ENCODE peak calls at places on chromosomes 7 and 10, in six cellular contexts. J is activated B cell treated with CpG ODN at 0.5 μM for 24 hours, P is kidney, I is RWPE1, E is breast epithelium, F is fibroblast of lung. U is an unnamed sample.
A peak's percentile ranks its signal among the peaks of the same experiment; 100 is the strongest.

GRCh38 chr7:101474178-101474577 is 111.5 kb downstream of the COL26A1 start:
- DNase-seq in J (no peak), P (no peak), I (no peak), E (no peak), F (no peak), U (no peak)

GRCh38 chr7:40847921-40848320 is 713.1 kb downstream of the SUGCT start:
- DNase-seq in J (no peak), P (no peak), I (no peak), E (no peak), F (no peak), U (no peak)

GRCh38 chr7:129925416-129926002 is 27.3 kb downstream of the UBE2H start:
- DNase-seq in J (no peak), P (no peak), I (no peak), E (no peak), F (no peak), U (no peak)

GRCh38 chr10:131453772-131454634 is 142.5 kb upstream of the TCERG1L start:
- DNase-seq in J (no peak), P (peak; percentile 87), I (peak; percentile 41), E (no peak), F (peak; percentile 2), U (no peak)

GRCh38 chr7:124996778-124997177 is 67.2 kb upstream of the POT1 start:
- DNase-seq in J (no peak), P (no peak), I (no peak), E (no peak), F (peak; percentile 33), U (no peak)

GRCh38 chr10:133338080-133339071 is 1.7 kb upstream of the CALY start:
- DNase-seq in J (no peak), P (no peak), I (no peak), E (no peak), F (no peak), U (no peak)

GRCh38 chr10:122911889-122912484 is 1.6 kb downstream of the FAM24A start:
- DNase-seq in J (no peak), P (no peak), I (peak; percentile 74), E (no peak), F (peak; percentile 55), U (no peak)

GRCh38 chr10:30973737-30974136 is 57.9 kb downstream of the ZNF438 start:
- DNase-seq in J (no peak), P (no peak), I (no peak), E (no peak), F (peak; percentile 5), U (no peak)

GRCh38 chr7:155207335-155208002 is 90.2 kb upstream of the INSIG1 start:
- DNase-seq in J (no peak), P (no peak), I (no peak), E (no peak), F (no peak), U (no peak)

GRCh38 chr7:68417659-68418058 is 1180.6 kb upstream of the AUTS2 start:
- DNase-seq in J (no peak), P (no peak), I (no peak), E (no peak), F (no peak), U (no peak)

GRCh38 chr10:77829356-77829755 is 97.2 kb downstream of the DLG5 start:
- DNase-seq in J (no peak), P (no peak), I (no peak), E (no peak), F (no peak), U (no peak)

GRCh38 chr10:58266003-58266825 is 1.5 kb downstream of the IPMK start:
- DNase-seq in J (no peak), P (no peak), I (peak; percentile 22), E (no peak), F (peak; percentile 67), U (no peak)

GRCh38 chr10:3882855-3883254 is 97.8 kb upstream of the KLF6 start:
- DNase-seq in J (no peak), P (no peak), I (no peak), E (no peak), F (no peak), U (no peak)

GRCh38 chr10:49090696-49091338 is 24.5 kb downstream of the VSTM4 start:
- DNase-seq in J (no peak), P (no peak), I (no peak), E (no peak), F (no peak), U (no peak)

GRCh38 chr7:120993575-120994191 is 5.2 kb downstream of the CPED1 start:
- DNase-seq in J (no peak), P (no peak), I (no peak), E (no peak), F (no peak), U (no peak)

GRCh38 chr10:118036281-118036875 is 10.4 kb downstream of the RAB11FIP2 start:
- DNase-seq in J (no peak), P (no peak), I (no peak), E (no peak), F (no peak), U (no peak)

DNA sequence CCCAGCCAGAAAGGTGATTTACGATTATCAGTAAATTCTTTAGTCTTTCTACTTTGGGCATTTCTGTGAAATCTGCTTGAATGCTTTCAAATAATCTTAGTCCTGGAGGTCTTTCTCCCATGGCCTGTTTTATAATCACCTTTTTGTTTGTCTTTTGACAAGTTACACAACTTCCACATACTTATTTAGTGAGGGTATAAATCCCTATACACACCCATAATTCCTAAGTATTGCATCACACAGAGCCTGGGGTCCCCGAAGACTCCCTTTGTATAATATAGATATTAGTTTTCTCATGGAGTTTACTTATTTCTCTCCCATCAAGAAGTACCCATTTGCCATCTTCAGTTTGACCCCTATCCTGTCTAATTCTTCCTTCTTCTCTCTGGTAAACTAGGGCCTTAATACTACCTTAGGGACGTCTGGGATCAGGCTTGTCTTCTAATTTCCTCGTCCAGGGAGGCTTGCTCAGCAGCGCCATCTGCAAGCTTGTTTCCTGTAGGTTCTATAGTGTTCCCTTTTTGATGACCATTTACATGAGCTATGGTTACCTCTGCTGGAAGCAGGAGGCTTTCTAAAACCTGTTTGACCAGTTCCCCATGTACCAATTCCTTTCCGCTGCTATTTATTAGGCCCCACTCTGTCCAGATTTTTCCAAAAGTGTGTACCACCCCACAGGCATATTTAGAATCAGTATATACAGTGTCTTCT is 8.1 kb downstream of the DNAH11 start:
- DNase-seq in J (no peak), P (no peak), I (peak; percentile 20), E (no peak), F (no peak), U (no peak)
- TF ChIP-seq CTCF in J (no peak), P (no peak), I (no peak), E (no peak), F (no peak), U (no peak)

GRCh38 chr10:74419491-74420466 is 268.8 kb downstream of the ADK start:
- DNase-seq in J (no peak), P (no peak), I (peak; percentile 17), E (no peak), F (peak; percentile 41), U (no peak)
- TF ChIP-seq CTCF in J (no peak), P (peak; percentile 20), I (peak; percentile 15), E (peak; percentile 14), F (peak; percentile 50), U (peak; percentile 45)

DNA sequence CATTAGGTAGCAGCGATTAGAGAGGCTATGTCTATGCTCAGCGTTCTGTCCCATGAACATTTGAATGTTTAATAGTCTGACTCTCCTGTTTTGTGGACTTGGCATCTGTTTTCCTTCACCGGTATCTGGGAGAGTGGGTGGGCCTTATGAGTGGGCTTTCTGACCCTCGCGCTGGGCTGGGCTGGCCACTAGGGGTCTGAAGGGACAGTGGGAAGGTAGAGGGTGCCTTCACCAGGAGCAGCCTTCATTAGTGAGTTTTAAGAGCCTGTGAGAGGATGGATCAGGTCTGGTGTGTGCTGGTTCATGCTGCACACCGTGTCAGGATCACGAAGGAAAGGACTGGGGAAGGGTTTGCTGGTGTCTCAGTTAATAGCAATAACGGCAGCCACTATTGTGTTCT is 33.4 kb downstream of the DCLRE1A start:
- DNase-seq in J (no peak), P (no peak), I (no peak), E (no peak), F (no peak), U (no peak)
- TF ChIP-seq CTCF in J (no peak), P (no peak), I (no peak), E (no peak), F (peak; percentile 1), U (no peak)

GRCh38 chr10:43420369-43421200 is 11.6 kb upstream of the HNRNPF start:
- DNase-seq in J (peak; percentile 73), P (peak; percentile 96), I (peak; percentile 48), E (peak; percentile 67), F (peak; percentile 91), U (no peak)
- TF ChIP-seq CTCF in J (no peak), P (no peak), I (no peak), E (no peak), F (peak; percentile 18), U (no peak)

GRCh38 chr7:151735186-151735853 is 141.6 kb downstream of the PRKAG2 start:
- DNase-seq in J (no peak), P (no peak), I (no peak), E (no peak), F (no peak), U (no peak)

GRCh38 chr7:151738925-151739324 is 138.0 kb downstream of the PRKAG2 start:
- DNase-seq in J (no peak), P (peak; percentile 48), I (no peak), E (no peak), F (no peak), U (no peak)

GRCh38 chr7:151735854-151736402 is 141.0 kb downstream of the PRKAG2 start:
- DNase-seq in J (no peak), P (peak; percentile 84), I (no peak), E (no peak), F (no peak), U (no peak)

GRCh38 chr7:151732834-151733585 is 143.9 kb downstream of the PRKAG2 start:
- DNase-seq in J (no peak), P (peak; percentile 26), I (no peak), E (no peak), F (peak; percentile 76), U (no peak)

GRCh38 chr7:151736403-151736909 is 140.5 kb downstream of the PRKAG2 start:
- DNase-seq in J (no peak), P (peak; percentile 93), I (peak; percentile 76), E (peak; percentile 85), F (peak; percentile 99), U (no peak)
- TF ChIP-seq CTCF in J (no peak), P (peak; percentile 14), I (no peak), E (peak; percentile 27), F (peak; percentile 62), U (no peak)

DNA sequence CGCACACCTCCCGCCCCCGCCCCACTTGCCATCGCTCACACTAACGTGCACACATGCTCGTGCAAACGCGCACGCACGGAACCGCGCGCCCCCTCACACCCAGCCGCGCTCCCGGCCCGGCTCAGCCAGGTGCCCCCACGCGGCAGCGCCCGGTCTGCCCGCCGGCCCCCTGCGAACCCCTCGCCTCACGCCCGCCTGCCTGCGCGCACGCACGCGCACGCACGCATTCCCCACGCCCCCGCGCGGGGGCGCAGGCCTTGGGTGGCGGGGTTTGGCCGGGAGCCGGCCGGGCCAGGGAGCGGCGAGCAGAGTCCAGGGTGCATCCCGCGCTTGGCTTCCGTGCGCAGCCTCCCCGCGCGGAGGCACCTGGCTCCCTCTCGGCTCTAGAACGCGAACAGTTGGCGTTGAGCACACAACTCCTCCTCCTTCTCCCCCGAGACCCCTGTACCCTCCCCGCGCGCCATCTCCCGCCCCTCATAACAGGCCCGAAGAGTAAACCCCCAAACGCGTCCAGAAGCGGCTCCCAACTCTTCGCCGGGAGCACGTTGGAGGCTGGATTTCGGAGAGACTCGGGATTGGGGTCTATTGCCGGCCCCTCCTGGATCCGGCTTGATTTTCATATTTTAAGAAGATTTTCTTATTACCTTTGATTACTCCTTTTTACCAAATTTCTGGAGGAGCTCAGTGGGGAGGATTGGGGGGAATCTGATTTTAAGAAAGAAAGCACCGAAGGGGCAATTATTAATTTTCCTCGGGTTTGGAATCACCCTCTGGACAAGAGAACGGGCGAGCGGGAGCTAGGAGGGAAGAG is 546 bp upstream of the SORCS3 start:
- DNase-seq in J (no peak), P (peak; percentile 52), I (no peak), E (no peak), F (no peak), U (no peak)
- TF ChIP-seq CTCF in J (no peak), P (no peak), I (no peak), E (no peak), F (no peak), U (peak; percentile 2)